ENCODE peak calls at places on chromosomes 11 and 22, in six cellular contexts. B, D, F, J, S and Q are unnamed samples.

GRCh38 chr22:31943206-31943975 is 944 bp upstream of the YWHAH start:
- DNase-seq in B (no peak), J (no peak), D (no peak), S (no peak), F (no peak), Q (no peak)

GRCh38 chr11:114140826-114141225 is 81.3 kb downstream of the ZBTB16 start:
- DNase-seq in F (no peak), D (no peak), J (no peak), S (no peak), B (no peak), Q (no peak)

GRCh38 chr11:102882389-102883024 is 7.7 kb upstream of the MMP12 start:
- DNase-seq in D (no peak), J (no peak), B (no peak), S (no peak), F (peak; percentile 58), Q (no peak)

GRCh38 chr11:2781413-2782274 is 81.8 kb upstream of the KCNQ1OT1 start:
- DNase-seq in J (peak; percentile 7), F (no peak), B (peak; percentile 44), D (no peak), S (peak; percentile 1), Q (no peak)

GRCh38 chr11:128481135-128481534 is 106.2 kb downstream of the ETS1 start:
- DNase-seq in D (peak; percentile 94), B (no peak), S (no peak), J (no peak), F (peak; percentile 66), Q (no peak)

GRCh38 chr11:1259561-1259960 is 36.7 kb downstream of the MUC5B start:
- DNase-seq in J (no peak), B (no peak), F (no peak), D (no peak), S (no peak), Q (no peak)

GRCh38 chr11:1876361-1877063 is 15.2 kb downstream of the PRR33 start:
- DNase-seq in D (peak; percentile 92), J (peak; percentile 60), F (peak; percentile 72), B (peak; percentile 56), S (no peak), Q (no peak)

GRCh38 chr11:109739374-109739773 is 317.4 kb downstream of the C11orf87 start:
- DNase-seq in D (peak; percentile 10), F (no peak), B (no peak), J (no peak), S (no peak), Q (no peak)

GRCh38 chr11:91664521-91664920 is 560.1 kb upstream of the FAT3 start:
- DNase-seq in S (no peak), F (no peak), D (no peak), J (no peak), B (no peak), Q (no peak)

GRCh38 chr11:40281055-40281580 is 1178.3 kb downstream of the LRRC4C start:
- DNase-seq in F (no peak), D (peak; percentile 13), S (no peak), B (no peak), J (no peak), Q (no peak)

GRCh38 chr11:17392872-17393271 is 4.4 kb upstream of the KCNJ11 start:
- DNase-seq in D (no peak), B (no peak), J (no peak), S (no peak), F (no peak), Q (no peak)
- H3K4me3 ChIP-seq in D (no peak overlapping the region), B (no peak overlapping the region), J (no peak overlapping the region), S (no peak overlapping the region), F (no peak overlapping the region), Q (no peak overlapping the region)

DNA sequence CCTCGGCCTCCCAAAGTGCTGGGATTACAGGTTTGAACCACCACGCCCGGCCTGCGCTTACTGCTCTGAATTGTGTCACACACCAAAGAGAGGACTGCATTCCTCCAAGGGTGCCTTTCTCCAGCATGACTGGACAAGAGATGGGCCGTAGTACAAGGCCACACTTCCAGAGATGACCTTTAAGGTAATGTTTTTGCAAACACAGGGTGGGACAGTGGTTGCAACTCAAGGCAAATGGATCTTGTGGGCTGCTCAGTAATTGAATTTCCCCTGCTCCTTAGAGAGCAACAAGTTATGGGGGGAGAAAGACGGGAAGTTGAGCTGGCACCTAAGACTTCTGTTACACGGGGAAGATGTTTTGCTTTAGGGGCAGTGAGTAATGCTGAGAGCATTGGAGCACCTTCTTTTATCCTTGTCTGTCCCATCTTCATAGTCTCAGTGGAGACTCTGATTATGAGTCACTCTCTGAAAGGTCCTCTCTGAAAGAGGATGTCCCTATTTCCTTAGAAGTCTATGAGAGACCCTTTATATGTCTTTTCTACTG is 66.3 kb downstream of the C11orf91 start:
- DNase-seq in J (no peak), B (no peak), S (no peak), F (no peak), D (no peak), Q (no peak)
- H3K4me3 ChIP-seq in J (no peak overlapping the region), B (no peak overlapping the region), S (no peak overlapping the region), F (no peak overlapping the region), D (no peak overlapping the region), Q (no peak overlapping the region)

DNA sequence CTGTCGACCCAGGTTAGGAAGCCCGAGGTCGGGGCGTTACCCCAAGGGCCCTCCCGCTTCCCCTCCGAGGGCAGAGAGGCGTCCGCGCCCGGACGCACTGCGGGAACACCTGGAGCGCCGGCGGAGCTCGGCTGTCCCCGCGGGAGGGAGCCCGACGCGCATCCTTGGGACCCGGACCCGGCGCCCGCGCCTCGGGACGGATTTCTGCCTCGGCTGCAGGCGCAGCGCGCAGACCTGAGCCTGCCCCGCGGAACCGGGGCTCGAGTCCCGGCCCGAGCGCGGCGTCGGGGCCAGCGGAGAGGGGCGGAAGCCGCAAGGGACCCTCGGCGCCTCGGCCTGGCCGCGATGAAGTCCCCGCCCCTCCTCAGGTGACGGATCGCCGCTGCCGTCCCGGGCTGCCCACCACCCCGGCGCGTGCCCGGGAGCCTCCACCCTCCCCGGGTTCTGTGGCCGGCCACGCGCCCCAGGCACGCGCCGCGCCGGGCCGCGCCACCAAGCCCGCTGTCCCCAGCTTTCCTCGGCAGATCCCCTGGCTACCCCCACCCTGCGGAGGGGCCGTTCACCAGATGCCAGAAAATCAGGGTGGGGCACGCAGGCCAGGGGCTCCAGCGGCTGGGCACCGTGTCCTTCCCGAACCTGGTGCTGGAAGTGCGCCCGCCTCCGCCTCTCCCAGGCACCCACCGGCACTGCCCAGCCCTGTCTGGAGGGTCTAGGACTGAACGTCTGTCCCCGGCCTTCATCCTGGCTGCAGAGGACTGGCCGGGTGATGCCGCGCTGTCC is 407 bp downstream of the GLB1L3 start:
- DNase-seq in J (no peak), B (no peak), D (no peak), F (no peak), S (no peak), Q (no peak)
- H3K4me3 ChIP-seq in J (peak overlapping the region; percentile 2), B (no peak overlapping the region), D (no peak overlapping the region), F (no peak overlapping the region), S (peak overlapping the region; percentile 61), Q (peak overlapping the region; percentile 42)

DNA sequence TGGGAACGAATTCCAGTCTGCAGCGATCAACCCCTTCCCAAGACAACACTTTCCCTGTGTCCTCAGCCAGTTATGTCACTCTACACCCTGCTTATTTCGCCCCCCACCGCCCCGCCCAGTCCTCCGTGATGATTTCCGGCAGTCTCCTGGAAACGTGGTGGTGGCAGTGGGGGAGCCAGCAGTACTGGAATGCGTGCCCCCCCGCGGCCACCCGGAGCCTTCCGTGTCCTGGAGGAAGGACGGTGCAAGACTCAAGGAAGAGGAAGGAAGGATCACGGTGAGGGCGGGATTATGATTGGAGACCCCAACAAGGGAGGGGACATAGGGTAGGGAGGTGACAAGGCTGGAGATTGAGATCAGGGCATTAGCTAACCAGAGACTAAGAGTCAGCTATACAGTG is 4.1 kb downstream of the ROBO3 start:
- DNase-seq in F (no peak), B (no peak), J (no peak), S (no peak), D (no peak), Q (no peak)
- H3K4me3 ChIP-seq in F (no peak overlapping the region), B (no peak overlapping the region), J (no peak overlapping the region), S (no peak overlapping the region), D (no peak overlapping the region), Q (peak overlapping the region; percentile 1)